ENCODE peak calls at places on chromosome 14, in six cellular contexts. One of them, this sample, is unnamed.

GRCh38 chr14:68927956-68928675 is 51.0 kb downstream of the ACTN1 start:
- DNase-seq in fibroblast of lung: no peak
- DNase-seq in B cell: no peak
- DNase-seq in thoracic aorta: no peak
- DNase-seq in nephron progenitor cell: peak; percentile 55
- DNase-seq in choroid plexus epithelial cell: no peak
- DNase-seq in this sample: no peak

GRCh38 chr14:44204061-44204815 is 302.8 kb downstream of the FSCB start:
- DNase-seq in nephron progenitor cell: no peak
- DNase-seq in thoracic aorta: no peak
- DNase-seq in choroid plexus epithelial cell: peak; percentile 2
- DNase-seq in fibroblast of lung: peak; percentile 3
- DNase-seq in B cell: no peak
- DNase-seq in this sample: no peak

GRCh38 chr14:101116065-101116464 is 212.5 kb upstream of the RTL1 start:
- DNase-seq in thoracic aorta: no peak
- DNase-seq in choroid plexus epithelial cell: no peak
- DNase-seq in nephron progenitor cell: no peak
- DNase-seq in B cell: no peak
- DNase-seq in fibroblast of lung: no peak
- DNase-seq in this sample: no peak

GRCh38 chr14:21525995-21526671 is at the start of gene SALL2:
- DNase-seq in nephron progenitor cell: peak; percentile 87
- DNase-seq in B cell: peak; percentile 42
- DNase-seq in fibroblast of lung: peak; percentile 76
- DNase-seq in thoracic aorta: peak; percentile 36
- DNase-seq in choroid plexus epithelial cell: peak; percentile 79
- DNase-seq in this sample: peak; percentile 29

GRCh38 chr14:69711471-69712216 is 55.3 kb upstream of the SRSF5 start:
- DNase-seq in thoracic aorta: no peak
- DNase-seq in B cell: no peak
- DNase-seq in fibroblast of lung: no peak
- DNase-seq in nephron progenitor cell: no peak
- DNase-seq in choroid plexus epithelial cell: no peak
- DNase-seq in this sample: no peak

GRCh38 chr14:106844608-106845285 is 1318.4 kb downstream of the TMEM121 start:
- DNase-seq in B cell: peak; percentile 88
- DNase-seq in choroid plexus epithelial cell: no peak
- DNase-seq in thoracic aorta: no peak
- DNase-seq in fibroblast of lung: no peak
- DNase-seq in nephron progenitor cell: no peak
- DNase-seq in this sample: peak; percentile 62

GRCh38 chr14:21494902-21495762 is 16.0 kb downstream of the METTL3 start:
- DNase-seq in B cell: no peak
- DNase-seq in nephron progenitor cell: no peak
- DNase-seq in thoracic aorta: no peak
- DNase-seq in choroid plexus epithelial cell: peak; percentile 86
- DNase-seq in fibroblast of lung: peak; percentile 59
- DNase-seq in this sample: no peak

GRCh38 chr14:24984846-24985589 is 64.9 kb downstream of the STXBP6 start:
- DNase-seq in nephron progenitor cell: no peak
- DNase-seq in choroid plexus epithelial cell: peak; percentile 63
- DNase-seq in B cell: no peak
- DNase-seq in thoracic aorta: no peak
- DNase-seq in fibroblast of lung: no peak
- DNase-seq in this sample: no peak

GRCh38 chr14:77009014-77009413 is 19.5 kb downstream of the IRF2BPL start:
- DNase-seq in fibroblast of lung: no peak
- DNase-seq in choroid plexus epithelial cell: no peak
- DNase-seq in nephron progenitor cell: no peak
- DNase-seq in thoracic aorta: no peak
- DNase-seq in B cell: no peak
- DNase-seq in this sample: no peak

GRCh38 chr14:64806202-64806861 is 73.4 kb downstream of the SPTB start:
- DNase-seq in choroid plexus epithelial cell: peak; percentile 72
- DNase-seq in B cell: no peak
- DNase-seq in thoracic aorta: peak; percentile 60
- DNase-seq in nephron progenitor cell: no peak
- DNase-seq in fibroblast of lung: peak; percentile 98
- DNase-seq in this sample: no peak

GRCh38 chr14:90969493-90970166 is 90.8 kb downstream of the RPS6KA5 start:
- DNase-seq in thoracic aorta: no peak
- DNase-seq in nephron progenitor cell: no peak
- DNase-seq in B cell: no peak
- DNase-seq in fibroblast of lung: peak; percentile 10
- DNase-seq in choroid plexus epithelial cell: peak; percentile 10
- DNase-seq in this sample: no peak

GRCh38 chr14:72845196-72845595 is 48.7 kb downstream of the DPF3 start:
- DNase-seq in nephron progenitor cell: no peak
- DNase-seq in choroid plexus epithelial cell: no peak
- DNase-seq in thoracic aorta: no peak
- DNase-seq in fibroblast of lung: no peak
- DNase-seq in B cell: no peak
- DNase-seq in this sample: no peak

GRCh38 chr14:68683326-68683725 is 109.5 kb downstream of the ZFP36L1 start:
- DNase-seq in fibroblast of lung: peak; percentile 83
- DNase-seq in thoracic aorta: no peak
- DNase-seq in nephron progenitor cell: no peak
- DNase-seq in B cell: no peak
- DNase-seq in choroid plexus epithelial cell: peak; percentile 78
- DNase-seq in this sample: no peak

GRCh38 chr14:68961781-68962584 is 17.1 kb downstream of the ACTN1 start:
- DNase-seq in fibroblast of lung: peak; percentile 86
- DNase-seq in B cell: no peak
- DNase-seq in choroid plexus epithelial cell: no peak
- DNase-seq in thoracic aorta: no peak
- DNase-seq in nephron progenitor cell: peak; percentile 68
- DNase-seq in this sample: no peak

GRCh38 chr14:44180975-44181374 is 326.1 kb downstream of the FSCB start:
- DNase-seq in choroid plexus epithelial cell: no peak
- DNase-seq in thoracic aorta: no peak
- DNase-seq in B cell: no peak
- DNase-seq in nephron progenitor cell: no peak
- DNase-seq in fibroblast of lung: no peak
- DNase-seq in this sample: no peak

GRCh38 chr14:36316131-36316530 is 4.3 kb downstream of the MBIP start:
- DNase-seq in thoracic aorta: no peak
- DNase-seq in fibroblast of lung: no peak
- DNase-seq in choroid plexus epithelial cell: no peak
- DNase-seq in nephron progenitor cell: no peak
- DNase-seq in B cell: no peak
- DNase-seq in this sample: no peak

GRCh38 chr14:52304248-52304904 is 9.7 kb upstream of the PTGER2 start:
- DNase-seq in thoracic aorta: no peak
- DNase-seq in B cell: no peak
- DNase-seq in fibroblast of lung: no peak
- DNase-seq in choroid plexus epithelial cell: no peak
- DNase-seq in nephron progenitor cell: no peak
- DNase-seq in this sample: no peak

GRCh38 chr14:67166450-67166853 is 22.8 kb upstream of the GARIN2 start:
- DNase-seq in B cell: peak; percentile 40
- DNase-seq in nephron progenitor cell: peak; percentile 24
- DNase-seq in fibroblast of lung: peak; percentile 38
- DNase-seq in thoracic aorta: no peak
- DNase-seq in choroid plexus epithelial cell: peak; percentile 77
- DNase-seq in this sample: no peak

DNA sequence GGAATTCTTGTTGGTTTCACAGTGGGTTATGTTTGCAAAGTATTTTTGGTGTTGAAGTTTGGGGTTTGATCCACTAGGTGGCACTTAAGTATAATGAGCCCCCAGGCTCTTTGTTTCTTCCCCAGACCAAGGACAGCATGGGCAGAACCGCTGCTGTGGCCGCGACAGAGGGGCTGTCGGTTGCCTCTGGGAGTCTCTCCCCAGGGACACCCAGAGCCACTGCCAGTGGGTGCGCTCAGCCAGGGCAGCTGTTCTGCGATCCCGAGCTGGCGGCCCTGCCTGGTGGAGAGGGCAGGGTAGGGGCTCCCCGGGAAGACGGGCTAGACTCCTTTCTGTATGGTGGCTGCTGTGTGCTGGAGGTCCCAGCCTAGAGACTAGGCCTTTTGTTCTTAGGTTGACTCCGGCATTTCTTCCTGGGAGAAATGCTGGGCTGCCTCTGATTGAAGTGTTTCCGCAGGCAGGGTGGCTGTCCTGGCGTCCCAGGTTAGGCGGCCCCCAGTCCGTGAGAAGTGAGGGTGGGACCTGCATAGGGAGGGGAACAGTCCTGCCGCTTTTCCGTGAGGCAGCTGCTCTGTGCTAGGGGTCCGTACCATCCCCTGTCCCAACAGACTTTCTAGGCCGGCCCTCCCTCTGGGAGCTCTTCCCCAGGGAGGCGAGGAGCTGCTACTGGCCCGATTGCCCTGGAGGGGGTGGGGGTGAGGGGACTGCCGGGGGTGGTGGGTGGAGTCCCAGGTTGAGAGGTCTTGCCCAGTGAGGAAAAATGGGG is 253.1 kb upstream of the PELI2 start:
- DNase-seq in fibroblast of lung: no peak
- DNase-seq in nephron progenitor cell: no peak
- DNase-seq in B cell: no peak
- DNase-seq in thoracic aorta: no peak
- DNase-seq in choroid plexus epithelial cell: no peak
- DNase-seq in this sample: no peak
- TF ChIP-seq CTCF in fibroblast of lung: no peak
- TF ChIP-seq CTCF in nephron progenitor cell: no peak
- TF ChIP-seq CTCF in B cell: peak; percentile 13
- TF ChIP-seq CTCF in thoracic aorta: no peak
- TF ChIP-seq CTCF in choroid plexus epithelial cell: peak; percentile 39
- TF ChIP-seq CTCF in this sample: no peak

DNA sequence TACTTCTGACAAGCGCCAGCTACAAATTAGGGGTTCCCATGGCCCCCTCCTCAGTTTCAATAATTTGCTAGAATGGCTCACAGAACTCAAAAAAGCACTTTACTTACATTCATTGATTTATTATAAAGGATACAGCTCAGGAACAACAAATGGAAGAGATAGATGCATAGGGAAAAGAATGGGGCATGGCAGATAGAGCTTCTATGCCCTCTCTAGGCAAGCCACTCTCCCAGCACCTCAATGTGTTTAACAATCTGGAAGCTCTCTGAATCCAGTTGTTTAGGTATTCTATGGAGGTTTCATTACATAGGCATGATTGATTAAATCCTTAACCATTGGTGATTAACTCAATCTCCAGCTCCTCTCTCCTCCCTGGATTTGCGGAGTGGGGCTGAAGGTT is 184.5 kb upstream of the DAAM1 start:
- DNase-seq in choroid plexus epithelial cell: peak; percentile 54
- DNase-seq in nephron progenitor cell: no peak
- DNase-seq in B cell: no peak
- DNase-seq in fibroblast of lung: no peak
- DNase-seq in thoracic aorta: no peak
- DNase-seq in this sample: no peak
- TF ChIP-seq CTCF in choroid plexus epithelial cell: peak; percentile 62
- TF ChIP-seq CTCF in nephron progenitor cell: no peak
- TF ChIP-seq CTCF in B cell: no peak
- TF ChIP-seq CTCF in fibroblast of lung: peak; percentile 30
- TF ChIP-seq CTCF in thoracic aorta: no peak
- TF ChIP-seq CTCF in this sample: no peak

DNA sequence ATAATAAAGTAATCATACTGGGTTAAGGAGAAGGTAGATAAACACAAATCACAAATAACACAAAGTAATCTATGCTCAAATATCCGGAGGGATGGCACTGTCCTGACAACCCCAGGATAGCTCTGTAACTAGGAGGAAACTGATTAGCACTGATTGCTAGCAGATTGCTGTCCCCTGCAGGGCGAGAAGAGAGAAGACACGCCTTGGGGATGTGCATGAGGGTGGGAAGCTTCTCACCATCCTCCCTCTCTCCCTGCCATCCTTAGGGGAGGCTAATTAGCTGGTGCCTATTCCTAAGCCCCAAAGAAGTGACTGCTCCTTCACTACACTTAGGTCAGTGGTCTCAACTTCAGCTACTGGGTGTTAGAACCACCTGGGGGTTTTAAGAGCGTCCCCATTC is 27.0 kb upstream of the TMEM260 start:
- DNase-seq in choroid plexus epithelial cell: no peak
- DNase-seq in fibroblast of lung: no peak
- DNase-seq in B cell: no peak
- DNase-seq in thoracic aorta: no peak
- DNase-seq in nephron progenitor cell: no peak
- DNase-seq in this sample: no peak
- TF ChIP-seq CTCF in choroid plexus epithelial cell: peak; percentile 36
- TF ChIP-seq CTCF in fibroblast of lung: no peak
- TF ChIP-seq CTCF in B cell: no peak
- TF ChIP-seq CTCF in thoracic aorta: no peak
- TF ChIP-seq CTCF in nephron progenitor cell: no peak
- TF ChIP-seq CTCF in this sample: no peak

DNA sequence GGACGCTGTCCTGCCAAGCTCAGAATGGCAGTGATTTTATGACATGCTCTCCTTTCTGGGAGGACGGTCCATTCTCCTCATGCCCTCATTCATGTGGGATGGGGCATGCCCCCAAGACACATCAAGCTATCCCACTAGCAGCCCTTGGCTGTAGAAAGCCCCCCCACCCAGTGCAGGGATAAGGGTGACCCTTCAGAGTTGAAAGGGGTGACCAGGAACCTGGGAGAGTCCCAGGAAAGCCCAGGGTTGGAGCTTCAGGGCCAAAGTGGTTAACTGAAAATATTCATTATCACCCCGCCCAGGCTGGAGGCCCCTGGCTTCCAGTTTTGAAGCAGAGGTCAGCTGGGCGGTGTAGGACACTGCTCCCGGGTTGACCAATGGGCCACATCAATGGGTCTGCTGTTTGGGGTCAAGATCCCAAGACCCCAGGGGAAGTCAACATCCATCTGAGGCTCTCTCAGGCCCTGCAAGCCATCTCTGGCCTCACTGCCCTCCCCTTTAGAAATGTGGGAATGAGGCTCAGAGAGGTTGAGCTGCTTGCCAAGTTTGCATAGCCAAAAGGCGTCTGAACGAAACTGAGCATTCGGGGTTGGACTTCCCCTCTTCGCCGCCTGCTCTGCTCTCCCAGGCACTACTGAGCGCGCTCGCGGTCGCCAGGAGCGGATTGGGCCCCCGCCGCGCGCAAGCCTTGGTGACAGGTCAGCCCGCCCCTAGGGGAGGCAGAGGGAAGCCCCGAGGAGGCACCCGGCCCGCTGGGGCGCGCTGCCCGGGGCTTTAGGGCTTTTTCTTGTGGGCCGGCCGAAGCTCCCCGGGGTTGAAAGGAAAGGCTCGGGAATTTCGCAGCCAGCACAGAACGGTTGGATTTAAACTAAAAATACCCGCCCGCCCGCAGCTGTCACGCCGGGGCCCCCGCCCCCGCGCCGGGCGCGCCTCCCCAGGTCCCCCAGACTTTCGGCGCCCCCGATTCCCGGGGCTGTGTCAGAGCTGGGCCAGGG is 630 bp downstream of the SYNE3 start:
- DNase-seq in choroid plexus epithelial cell: peak; percentile 54
- DNase-seq in thoracic aorta: no peak
- DNase-seq in fibroblast of lung: peak; percentile 52
- DNase-seq in B cell: peak; percentile 96
- DNase-seq in nephron progenitor cell: peak; percentile 73
- DNase-seq in this sample: peak; percentile 87
- TF ChIP-seq CTCF in choroid plexus epithelial cell: peak; percentile 14
- TF ChIP-seq CTCF in thoracic aorta: peak; percentile 49
- TF ChIP-seq CTCF in fibroblast of lung: peak; percentile 25
- TF ChIP-seq CTCF in B cell: peak; percentile 65
- TF ChIP-seq CTCF in nephron progenitor cell: peak; percentile 28
- TF ChIP-seq CTCF in this sample: peak; percentile 60

GRCh38 chr14:51129130-51129529 is 34.2 kb upstream of the TRIM9 start:
- DNase-seq in fibroblast of lung: no peak
- DNase-seq in B cell: no peak
- DNase-seq in nephron progenitor cell: no peak
- DNase-seq in thoracic aorta: no peak
- DNase-seq in choroid plexus epithelial cell: no peak
- DNase-seq in this sample: no peak
- TF ChIP-seq CTCF in fibroblast of lung: no peak
- TF ChIP-seq CTCF in B cell: no peak
- TF ChIP-seq CTCF in nephron progenitor cell: no peak
- TF ChIP-seq CTCF in thoracic aorta: no peak
- TF ChIP-seq CTCF in choroid plexus epithelial cell: no peak
- TF ChIP-seq CTCF in this sample: no peak

GRCh38 chr14:86782092-86782580 is 1210.8 kb downstream of the GALC start:
- DNase-seq in B cell: no peak
- DNase-seq in thoracic aorta: no peak
- DNase-seq in nephron progenitor cell: no peak
- DNase-seq in fibroblast of lung: no peak
- DNase-seq in choroid plexus epithelial cell: no peak
- DNase-seq in this sample: no peak
- TF ChIP-seq CTCF in B cell: no peak
- TF ChIP-seq CTCF in thoracic aorta: no peak
- TF ChIP-seq CTCF in nephron progenitor cell: no peak
- TF ChIP-seq CTCF in fibroblast of lung: no peak
- TF ChIP-seq CTCF in choroid plexus epithelial cell: no peak
- TF ChIP-seq CTCF in this sample: no peak

This sample was measured in natural killer cell.